ENCODE peak calls at places on chromosomes 13 and 19, in seven cellular contexts. One of them, this sample, is unnamed.

GRCh38 chr13:50319603-50320296 is 304.5 kb downstream of the KCNRG start:
- DNase-seq in OCI-LY7: no peak
- DNase-seq in AG04450: no peak
- DNase-seq in astrocyte: peak; percentile 81
- DNase-seq in H9: no peak
- DNase-seq in tibial nerve: no peak
- DNase-seq in neuronal stem cell: no peak
- DNase-seq in this sample: no peak

GRCh38 chr19:19386373-19386869 is 19.1 kb upstream of the GATAD2A start:
- DNase-seq in neuronal stem cell: no peak
- DNase-seq in AG04450: no peak
- DNase-seq in tibial nerve: no peak
- DNase-seq in H9: no peak
- DNase-seq in astrocyte: no peak
- DNase-seq in OCI-LY7: no peak
- DNase-seq in this sample: no peak

GRCh38 chr19:7386308-7386707 is 37.6 kb downstream of the ARHGEF18 start:
- DNase-seq in neuronal stem cell: no peak
- DNase-seq in OCI-LY7: no peak
- DNase-seq in AG04450: no peak
- DNase-seq in tibial nerve: no peak
- DNase-seq in H9: peak; percentile 40
- DNase-seq in astrocyte: no peak
- DNase-seq in this sample: no peak

GRCh38 chr19:29836409-29836825 is 24.6 kb downstream of the CCNE1 start:
- DNase-seq in OCI-LY7: no peak
- DNase-seq in tibial nerve: no peak
- DNase-seq in AG04450: no peak
- DNase-seq in astrocyte: no peak
- DNase-seq in neuronal stem cell: no peak
- DNase-seq in H9: no peak
- DNase-seq in this sample: no peak

GRCh38 chr13:49627831-49628652 is at the start of gene ARL11:
- DNase-seq in astrocyte: no peak
- DNase-seq in OCI-LY7: peak; percentile 93
- DNase-seq in tibial nerve: peak; percentile 45
- DNase-seq in neuronal stem cell: no peak
- DNase-seq in AG04450: no peak
- DNase-seq in H9: peak; percentile 92
- DNase-seq in this sample: no peak

GRCh38 chr13:23980160-23980551 is 82.9 kb upstream of the C1QTNF9B start:
- DNase-seq in OCI-LY7: no peak
- DNase-seq in AG04450: peak; percentile 46
- DNase-seq in neuronal stem cell: peak; percentile 85
- DNase-seq in H9: peak; percentile 86
- DNase-seq in tibial nerve: peak; percentile 59
- DNase-seq in astrocyte: peak; percentile 84
- DNase-seq in this sample: peak; percentile 89

GRCh38 chr13:64756621-64757020 is 2473.5 kb downstream of the PCDH9 start:
- DNase-seq in AG04450: no peak
- DNase-seq in tibial nerve: no peak
- DNase-seq in H9: no peak
- DNase-seq in astrocyte: peak; percentile 61
- DNase-seq in neuronal stem cell: no peak
- DNase-seq in OCI-LY7: no peak
- DNase-seq in this sample: no peak

GRCh38 chr13:26953273-26953672 is 192.7 kb upstream of the GPR12 start:
- DNase-seq in AG04450: no peak
- DNase-seq in tibial nerve: no peak
- DNase-seq in astrocyte: no peak
- DNase-seq in OCI-LY7: no peak
- DNase-seq in H9: no peak
- DNase-seq in neuronal stem cell: no peak
- DNase-seq in this sample: no peak

GRCh38 chr13:111486801-111487200 is 166.4 kb downstream of the TEX29 start:
- DNase-seq in H9: no peak
- DNase-seq in tibial nerve: no peak
- DNase-seq in astrocyte: no peak
- DNase-seq in OCI-LY7: no peak
- DNase-seq in neuronal stem cell: no peak
- DNase-seq in AG04450: no peak
- DNase-seq in this sample: peak; percentile 18

GRCh38 chr13:94813920-94814500 is 101.7 kb upstream of the SOX21 start:
- DNase-seq in AG04450: no peak
- DNase-seq in tibial nerve: no peak
- DNase-seq in OCI-LY7: no peak
- DNase-seq in neuronal stem cell: no peak
- DNase-seq in H9: no peak
- DNase-seq in astrocyte: no peak
- DNase-seq in this sample: no peak

GRCh38 chr19:36182612-36183454 is 30.6 kb upstream of the COX7A1 start:
- DNase-seq in AG04450: no peak
- DNase-seq in tibial nerve: no peak
- DNase-seq in OCI-LY7: no peak
- DNase-seq in H9: peak; percentile 48
- DNase-seq in neuronal stem cell: no peak
- DNase-seq in astrocyte: peak; percentile 96
- DNase-seq in this sample: no peak

GRCh38 chr19:53212703-53213320 is 19.7 kb upstream of the ZNF665 start:
- DNase-seq in AG04450: no peak
- DNase-seq in OCI-LY7: no peak
- DNase-seq in tibial nerve: no peak
- DNase-seq in neuronal stem cell: no peak
- DNase-seq in astrocyte: no peak
- DNase-seq in H9: no peak
- DNase-seq in this sample: no peak
- H3K9me3 ChIP-seq in AG04450: peaks cover 49% of the 10 kb centered on the region
- H3K9me3 ChIP-seq in OCI-LY7: peaks cover 52% of the 10 kb centered on the region
- H3K9me3 ChIP-seq in tibial nerve: peaks cover 6% of the 10 kb centered on the region
- H3K9me3 ChIP-seq in neuronal stem cell: peaks cover 71% of the 10 kb centered on the region
- H3K9me3 ChIP-seq in astrocyte: peaks cover 51% of the 10 kb centered on the region
- H3K9me3 ChIP-seq in H9: peaks cover 64% of the 10 kb centered on the region
- H3K9me3 ChIP-seq in this sample: peaks cover 100% of the 10 kb centered on the region

DNA sequence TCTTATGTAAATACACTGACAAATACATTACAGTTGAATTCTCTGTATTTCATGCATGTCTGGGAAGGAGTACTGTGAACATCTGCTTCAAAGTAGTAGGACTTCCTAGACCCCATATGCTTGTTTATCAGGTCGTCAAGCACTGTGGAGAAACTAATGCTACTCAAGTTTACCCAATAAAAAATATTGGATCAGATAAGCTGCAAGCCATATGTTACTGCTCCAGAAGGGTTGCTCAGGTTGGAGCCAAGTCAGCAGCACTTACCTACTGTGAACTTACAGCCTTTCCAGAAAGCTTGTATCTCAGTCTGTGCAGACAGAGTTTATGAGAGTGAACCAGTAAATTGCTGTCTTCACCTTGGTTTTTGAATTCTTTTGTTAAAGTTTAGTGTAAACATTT is 36.2 kb downstream of the SLAIN1 start:
- DNase-seq in H9: no peak
- DNase-seq in tibial nerve: no peak
- DNase-seq in AG04450: no peak
- DNase-seq in astrocyte: no peak
- DNase-seq in neuronal stem cell: no peak
- DNase-seq in OCI-LY7: no peak
- DNase-seq in this sample: no peak
- H3K27ac ChIP-seq in H9: no peak overlapping the region
- H3K27ac ChIP-seq in tibial nerve: no peak overlapping the region
- H3K27ac ChIP-seq in AG04450: no peak overlapping the region
- H3K27ac ChIP-seq in astrocyte: no peak overlapping the region
- H3K27ac ChIP-seq in neuronal stem cell: no peak overlapping the region
- H3K27ac ChIP-seq in OCI-LY7: no peak overlapping the region
- H3K27ac ChIP-seq in this sample: no peak overlapping the region

DNA sequence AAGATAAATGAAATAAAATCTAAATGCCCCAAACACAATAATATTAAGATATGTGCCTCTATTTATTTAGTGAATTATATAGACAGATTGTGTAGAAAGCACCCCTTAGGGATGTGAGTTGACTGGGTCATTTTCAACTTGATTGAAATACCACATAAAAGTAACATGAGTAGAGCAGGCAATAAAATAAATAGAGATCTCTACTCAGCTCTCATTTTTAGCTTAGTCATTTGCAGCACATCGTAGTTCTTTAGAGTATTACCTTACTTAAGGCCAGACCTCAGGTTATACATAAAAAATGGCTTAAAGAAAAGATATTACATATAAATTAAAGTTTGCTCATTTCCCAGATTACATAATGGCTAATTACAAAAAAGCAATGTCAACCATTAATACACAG is 1525.6 kb upstream of the PRR20A start:
- DNase-seq in AG04450: no peak
- DNase-seq in astrocyte: no peak
- DNase-seq in tibial nerve: no peak
- DNase-seq in OCI-LY7: no peak
- DNase-seq in H9: no peak
- DNase-seq in neuronal stem cell: no peak
- DNase-seq in this sample: no peak
- H3K9me3 ChIP-seq in AG04450: peaks cover 4% of the 10 kb centered on the region
- H3K9me3 ChIP-seq in astrocyte: no peaks in the 10 kb centered on the region
- H3K9me3 ChIP-seq in tibial nerve: no peaks in the 10 kb centered on the region
- H3K9me3 ChIP-seq in OCI-LY7: no peaks in the 10 kb centered on the region
- H3K9me3 ChIP-seq in H9: no peaks in the 10 kb centered on the region
- H3K9me3 ChIP-seq in neuronal stem cell: no peaks in the 10 kb centered on the region
- H3K9me3 ChIP-seq in this sample: no peaks in the 10 kb centered on the region

DNA sequence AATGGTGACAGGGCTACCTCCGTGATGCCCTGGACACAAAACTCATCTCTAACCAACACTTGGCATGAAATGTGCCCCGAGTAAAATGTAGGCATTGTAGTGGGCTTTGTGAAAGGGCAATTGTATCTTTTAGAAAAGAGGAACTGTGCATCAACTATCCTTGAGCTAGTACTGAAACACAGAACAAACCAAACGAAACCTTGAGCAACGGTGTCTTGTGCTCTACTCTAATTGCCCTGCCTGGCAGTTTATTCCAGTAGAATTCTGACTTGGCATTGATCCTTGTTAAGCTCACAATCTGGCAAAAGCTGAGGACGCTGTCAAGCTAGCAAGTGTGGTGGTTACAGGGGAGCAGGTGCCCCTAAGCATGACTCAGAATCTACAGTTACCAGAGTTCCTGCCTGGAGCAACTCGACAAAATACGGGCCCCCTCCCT is 707.1 kb upstream of the SPRY2 start:
- DNase-seq in tibial nerve: no peak
- DNase-seq in H9: no peak
- DNase-seq in neuronal stem cell: no peak
- DNase-seq in astrocyte: no peak
- DNase-seq in OCI-LY7: no peak
- DNase-seq in AG04450: no peak
- DNase-seq in this sample: no peak
- H3K27ac ChIP-seq in tibial nerve: no peak overlapping the region
- H3K27ac ChIP-seq in H9: no peak overlapping the region
- H3K27ac ChIP-seq in neuronal stem cell: no peak overlapping the region
- H3K27ac ChIP-seq in astrocyte: no peak overlapping the region
- H3K27ac ChIP-seq in OCI-LY7: no peak overlapping the region
- H3K27ac ChIP-seq in AG04450: no peak overlapping the region
- H3K27ac ChIP-seq in this sample: no peak overlapping the region

DNA sequence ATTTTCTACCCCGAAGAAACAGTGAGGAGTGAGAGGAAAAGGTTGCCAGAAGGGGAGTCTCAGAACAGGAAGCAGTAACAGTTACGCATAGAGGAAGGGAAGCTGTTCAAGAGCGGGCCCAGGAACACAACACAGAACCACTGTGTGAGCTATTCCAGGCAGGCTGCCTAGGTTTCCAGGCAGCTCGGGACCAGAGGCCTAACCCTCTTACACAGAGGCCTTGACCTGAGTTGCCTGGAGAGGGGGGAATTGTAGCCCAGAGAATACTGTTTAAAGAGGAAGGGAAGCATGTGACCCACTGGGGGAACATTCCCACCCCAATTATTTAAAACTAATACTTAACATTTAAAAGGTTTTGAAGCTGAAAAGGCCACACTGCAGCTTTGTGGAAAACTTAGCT is 93.3 kb upstream of the ZNF98 start:
- DNase-seq in astrocyte: no peak
- DNase-seq in neuronal stem cell: no peak
- DNase-seq in AG04450: no peak
- DNase-seq in H9: no peak
- DNase-seq in OCI-LY7: no peak
- DNase-seq in tibial nerve: no peak
- DNase-seq in this sample: no peak
- H3K9me3 ChIP-seq in astrocyte: peaks cover 34% of the 10 kb centered on the region
- H3K9me3 ChIP-seq in neuronal stem cell: peaks cover 2% of the 10 kb centered on the region
- H3K9me3 ChIP-seq in AG04450: peaks cover 92% of the 10 kb centered on the region
- H3K9me3 ChIP-seq in H9: peaks cover 87% of the 10 kb centered on the region
- H3K9me3 ChIP-seq in OCI-LY7: no peaks in the 10 kb centered on the region
- H3K9me3 ChIP-seq in tibial nerve: no peaks in the 10 kb centered on the region
- H3K9me3 ChIP-seq in this sample: peaks cover 10% of the 10 kb centered on the region

DNA sequence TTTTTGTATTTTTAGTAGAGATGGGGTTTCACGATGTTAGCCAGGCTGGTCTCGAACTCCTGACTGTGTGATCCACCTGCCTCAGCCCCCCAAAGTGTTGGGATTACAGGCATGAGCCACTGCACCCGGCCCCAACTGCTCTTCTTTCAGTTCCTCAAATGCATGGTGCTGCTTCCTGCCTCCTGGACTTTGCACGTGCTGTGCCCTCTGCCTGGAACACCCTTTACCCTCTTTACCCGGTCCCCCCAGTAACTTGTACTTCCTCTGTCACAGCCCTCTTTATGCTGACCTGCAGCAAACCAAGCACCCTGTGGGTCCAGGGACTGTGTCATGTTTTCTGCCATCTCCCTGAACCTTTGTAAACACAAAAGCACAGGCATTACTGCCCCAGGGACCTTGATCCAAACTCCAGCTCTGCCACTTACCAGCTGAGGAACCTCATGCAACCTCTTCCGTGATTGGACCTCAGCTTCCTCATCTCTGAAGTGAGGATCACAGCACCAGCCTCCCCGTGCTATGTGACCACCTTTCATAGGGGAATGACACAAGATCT is 3.8 kb downstream of the BLVRB start:
- DNase-seq in tibial nerve: no peak
- DNase-seq in OCI-LY7: peak; percentile 91
- DNase-seq in H9: no peak
- DNase-seq in neuronal stem cell: no peak
- DNase-seq in astrocyte: no peak
- DNase-seq in AG04450: no peak
- DNase-seq in this sample: no peak
- H3K27ac ChIP-seq in tibial nerve: no peak overlapping the region
- H3K27ac ChIP-seq in OCI-LY7: peak overlapping the region; percentile 76
- H3K27ac ChIP-seq in H9: no peak overlapping the region
- H3K27ac ChIP-seq in neuronal stem cell: no peak overlapping the region
- H3K27ac ChIP-seq in astrocyte: no peak overlapping the region
- H3K27ac ChIP-seq in AG04450: no peak overlapping the region
- H3K27ac ChIP-seq in this sample: no peak overlapping the region

DNA sequence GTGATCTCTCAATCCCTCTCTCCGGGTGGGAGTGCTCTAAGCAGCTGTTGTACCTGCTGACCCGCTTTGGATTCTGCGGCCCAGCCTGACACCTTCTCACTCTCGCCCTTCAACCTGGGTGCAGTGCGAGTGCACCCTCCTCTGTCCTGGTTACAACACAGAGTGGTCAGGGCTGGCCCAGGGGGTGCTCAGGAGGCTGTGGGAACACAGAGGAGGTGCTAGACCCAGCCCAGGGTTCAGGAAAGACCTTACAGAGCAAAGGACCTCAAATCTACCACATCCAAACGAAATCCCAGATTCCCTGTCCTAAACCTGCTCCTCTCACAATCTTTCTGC is 23.7 kb downstream of the ZNF175 start:
- DNase-seq in H9: no peak
- DNase-seq in tibial nerve: no peak
- DNase-seq in astrocyte: no peak
- DNase-seq in AG04450: no peak
- DNase-seq in OCI-LY7: no peak
- DNase-seq in neuronal stem cell: peak; percentile 15
- DNase-seq in this sample: no peak
- H3K9me3 ChIP-seq in H9: no peaks in the 10 kb centered on the region
- H3K9me3 ChIP-seq in tibial nerve: no peaks in the 10 kb centered on the region
- H3K9me3 ChIP-seq in astrocyte: peaks cover 7% of the 10 kb centered on the region
- H3K9me3 ChIP-seq in AG04450: peaks cover 8% of the 10 kb centered on the region
- H3K9me3 ChIP-seq in OCI-LY7: no peaks in the 10 kb centered on the region
- H3K9me3 ChIP-seq in neuronal stem cell: no peaks in the 10 kb centered on the region
- H3K9me3 ChIP-seq in this sample: no peaks in the 10 kb centered on the region

This sample was measured in ascending aorta.